ENCODE peak calls at places on chromosomes 2 and 18, in six cellular contexts. G is pancreas, J is astrocyte of the spinal cord, Q is neural crest cell, V is gastrocnemius medialis, M is NCI-H1417. T is an unnamed sample.

GRCh38 chr2:229342376-229342775 is 71.3 kb upstream of the PID1 start:
- DNase-seq in G (peak), J (peak), Q (peak), V (no peak), M (peak), T (peak)

GRCh38 chr2:190088917-190089316 is 26.4 kb upstream of the MSTN start:
- DNase-seq in G (peak), J (peak), Q (peak), V (peak), M (peak), T (peak)

GRCh38 chr2:135980450-135981080 is 4.9 kb downstream of the DARS1 start:
- DNase-seq in G (no peak), J (no peak), Q (no peak), V (no peak), M (no peak), T (no peak)

GRCh38 chr2:36413218-36413617 is 57.6 kb downstream of the CRIM1 start:
- DNase-seq in G (no peak), J (peak), Q (no peak), V (no peak), M (no peak), T (no peak)

GRCh38 chr18:8890957-8891464 is 185.7 kb downstream of the MTCL1 start:
- DNase-seq in G (peak), J (peak), Q (no peak), V (no peak), M (peak), T (peak)

GRCh38 chr2:239234826-239235175 is 166.0 kb downstream of the HDAC4 start:
- DNase-seq in G (no peak), J (no peak), Q (no peak), V (no peak), M (no peak), T (no peak)

GRCh38 chr2:196957442-196957841 is 30.9 kb upstream of the PGAP1 start:
- DNase-seq in G (no peak), J (no peak), Q (no peak), V (no peak), M (no peak), T (no peak)

GRCh38 chr2:96747061-96747460 is 7.2 kb upstream of the LMAN2L start:
- DNase-seq in G (no peak), J (no peak), Q (no peak), V (no peak), M (peak), T (no peak)

GRCh38 chr2:199727801-199728200 is 123.2 kb downstream of the FTCDNL1 start:
- DNase-seq in G (no peak), J (no peak), Q (no peak), V (no peak), M (no peak), T (no peak)

GRCh38 chr2:60365556-60365955 is 187.9 kb downstream of the BCL11A start:
- DNase-seq in G (no peak), J (no peak), Q (no peak), V (no peak), M (no peak), T (no peak)

GRCh38 chr2:25808006-25808383 is 70.3 kb downstream of the ASXL2 start:
- DNase-seq in G (no peak), J (peak), Q (no peak), V (no peak), M (no peak), T (no peak)

GRCh38 chr2:133434962-133435668 is 133.1 kb downstream of the NCKAP5 start:
- DNase-seq in G (no peak), J (peak), Q (no peak), V (peak), M (peak), T (peak)

GRCh38 chr2:181466661-181467576 is 9.7 kb downstream of the ITGA4 start:
- DNase-seq in G (peak), J (peak), Q (peak), V (peak), M (peak), T (no peak)

GRCh38 chr2:201886504-201886903 is 80.2 kb downstream of the CDK15 start:
- DNase-seq in G (no peak), J (peak), Q (no peak), V (no peak), M (no peak), T (no peak)

GRCh38 chr18:79756143-79756500 is 41.6 kb upstream of the KCNG2 start:
- DNase-seq in G (no peak), J (no peak), Q (no peak), V (no peak), M (no peak), T (no peak)

GRCh38 chr2:120809151-120809550 is 73.5 kb downstream of the GLI2 start:
- DNase-seq in G (no peak), J (no peak), Q (no peak), V (no peak), M (no peak), T (no peak)

T was measured in HTR-8/SVneo.